ENCODE peak calls at places on chromosomes 3 and 15, in six cellular contexts. Z is left ventricle myocardium inferior, I is coronary artery, S is astrocyte of the spinal cord, U is A549, P is HFF-Myc. R is an unnamed sample.
A peak's percentile ranks its signal among the peaks of the same experiment; 100 is the strongest.

GRCh38 chr15:43150171-43150929 is 17.0 kb downstream of the TMEM62 start:
- DNase-seq in Z (no peak), I (no peak), S (peak; percentile 91), U (peak; percentile 18), P (peak; percentile 97), R (peak; percentile 78)

GRCh38 chr3:138135141-138135832 is 3.1 kb upstream of the A4GNT start:
- DNase-seq in Z (no peak), I (no peak), S (no peak), U (no peak), P (no peak), R (no peak)

GRCh38 chr3:174524203-174524602 is 334.9 kb upstream of the NAALADL2 start:
- DNase-seq in Z (no peak), I (no peak), S (no peak), U (no peak), P (no peak), R (no peak)

GRCh38 chr15:90930861-90931629 is 1.3 kb downstream of the HDDC3 start:
- DNase-seq in Z (no peak), I (no peak), S (no peak), U (no peak), P (no peak), R (no peak)

GRCh38 chr3:100105536-100105935 is 8.8 kb downstream of the FILIP1L start:
- DNase-seq in Z (no peak), I (no peak), S (peak; percentile 49), U (no peak), P (no peak), R (no peak)

GRCh38 chr3:33372218-33373081 is 67.8 kb downstream of the UBP1 start:
- DNase-seq in Z (no peak), I (no peak), S (peak; percentile 77), U (peak; percentile 29), P (no peak), R (no peak)

GRCh38 chr3:40989141-40990061 is 209.9 kb upstream of the CTNNB1 start:
- DNase-seq in Z (no peak), I (no peak), S (peak; percentile 37), U (no peak), P (no peak), R (no peak)

GRCh38 chr3:43996379-43997301 is 245.0 kb upstream of the TOPAZ1 start:
- DNase-seq in Z (no peak), I (no peak), S (peak; percentile 63), U (peak; percentile 36), P (no peak), R (no peak)

GRCh38 chr15:63982381-63982854 is 63.9 kb downstream of the DAPK2 start:
- DNase-seq in Z (no peak), I (no peak), S (no peak), U (no peak), P (no peak), R (no peak)

GRCh38 chr3:49498655-49499054 is 28.6 kb downstream of the DAG1 start:
- DNase-seq in Z (no peak), I (no peak), S (no peak), U (no peak), P (no peak), R (no peak)

GRCh38 chr15:65790692-65791334 is 1.3 kb downstream of the DENND4A start:
- DNase-seq in Z (no peak), I (no peak), S (no peak), U (peak; percentile 54), P (no peak), R (no peak)

GRCh38 chr15:82044373-82045178 is 1.2 kb downstream of the MEX3B start:
- DNase-seq in Z (peak; percentile 44), I (no peak), S (peak; percentile 82), U (peak; percentile 27), P (no peak), R (peak; percentile 42)

GRCh38 chr3:133475245-133476010 is 75.6 kb downstream of the BFSP2 start:
- DNase-seq in Z (no peak), I (no peak), S (no peak), U (no peak), P (no peak), R (no peak)

GRCh38 chr15:42171122-42171521 is 14.7 kb upstream of the PLA2G4F start:
- DNase-seq in Z (no peak), I (no peak), S (no peak), U (no peak), P (no peak), R (no peak)

GRCh38 chr15:70505411-70505919 is 257.9 kb downstream of the UACA start:
- DNase-seq in Z (no peak), I (no peak), S (peak; percentile 88), U (peak; percentile 85), P (no peak), R (peak; percentile 30)

GRCh38 chr3:71039332-71039731 is 544.2 kb downstream of the FOXP1 start:
- DNase-seq in Z (no peak), I (no peak), S (no peak), U (no peak), P (no peak), R (no peak)

GRCh38 chr3:120244834-120245225 is 40.2 kb downstream of the GPR156 start:
- DNase-seq in Z (no peak), I (no peak), S (no peak), U (no peak), P (no peak), R (no peak)

GRCh38 chr3:184565421-184566211 is 4.0 kb downstream of the EPHB3 start:
- DNase-seq in Z (no peak), I (peak; percentile 72), S (peak; percentile 86), U (peak; percentile 37), P (peak; percentile 65), R (peak; percentile 76)

GRCh38 chr15:63908986-63909385 is 75.2 kb upstream of the HERC1 start:
- DNase-seq in Z (no peak), I (no peak), S (no peak), U (no peak), P (no peak), R (no peak)

GRCh38 chr3:187042062-187042745 is 97.1 kb downstream of the RPL39L start:
- DNase-seq in Z (no peak), I (no peak), S (no peak), U (no peak), P (no peak), R (no peak)

GRCh38 chr3:143276592-143276991 is 157.0 kb downstream of the CHST2 start:
- DNase-seq in Z (no peak), I (no peak), S (no peak), U (no peak), P (no peak), R (no peak)

GRCh38 chr3:95002665-95003064 is 939.8 kb downstream of the NSUN3 start:
- DNase-seq in Z (no peak), I (no peak), S (no peak), U (no peak), P (no peak), R (no peak)

GRCh38 chr3:13782501-13782900 is 97.4 kb downstream of the WNT7A start:
- DNase-seq in Z (no peak), I (no peak), S (no peak), U (no peak), P (no peak), R (no peak)

GRCh38 chr3:151015762-151016161 is 43.2 kb upstream of the CLRN1 start:
- DNase-seq in Z (no peak), I (no peak), S (no peak), U (no peak), P (no peak), R (no peak)

GRCh38 chr3:74267583-74268184 is 346.8 kb downstream of the CNTN3 start:
- DNase-seq in Z (no peak), I (no peak), S (peak; percentile 56), U (peak; percentile 1), P (peak; percentile 12), R (peak; percentile 20)

GRCh38 chr3:153528473-153528872 is 366.4 kb downstream of the RAP2B start:
- DNase-seq in Z (no peak), I (no peak), S (no peak), U (no peak), P (no peak), R (no peak)

GRCh38 chr3:194134231-194134756 is 1.7 kb upstream of the HES1 start:
- DNase-seq in Z (peak; percentile 77), I (no peak), S (no peak), U (no peak), P (no peak), R (no peak)

GRCh38 chr3:148146947-148147346 is 550.8 kb upstream of the AGTR1 start:
- DNase-seq in Z (no peak), I (no peak), S (peak; percentile 81), U (no peak), P (peak; percentile 4), R (peak; percentile 16)

GRCh38 chr15:74173545-74174215 is at the start of gene ISLR:
- DNase-seq in Z (peak; percentile 46), I (peak; percentile 79), S (peak; percentile 75), U (no peak), P (no peak), R (no peak)

GRCh38 chr15:43135351-43135750 is 2.0 kb downstream of the TMEM62 start:
- DNase-seq in Z (no peak), I (no peak), S (no peak), U (no peak), P (no peak), R (no peak)

GRCh38 chr3:63876260-63876659 is 12.6 kb downstream of the ATXN7 start:
- DNase-seq in Z (no peak), I (no peak), S (no peak), U (no peak), P (no peak), R (no peak)

GRCh38 chr3:33047842-33048834 is 48.8 kb downstream of the GLB1 start:
- DNase-seq in Z (no peak), I (no peak), S (no peak), U (no peak), P (no peak), R (no peak)

GRCh38 chr3:71949403-71949802 is 164.5 kb upstream of the PROK2 start:
- DNase-seq in Z (no peak), I (no peak), S (no peak), U (no peak), P (no peak), R (no peak)

GRCh38 chr15:34610388-34610787 is 26.9 kb upstream of the GOLGA8B start:
- DNase-seq in Z (no peak), I (no peak), S (no peak), U (peak; percentile 15), P (no peak), R (no peak)
- TF ChIP-seq CTCF in Z (peak; percentile 48), I (no peak), S (peak; percentile 31), U (no peak), P (no peak), R (peak; percentile 59)

DNA sequence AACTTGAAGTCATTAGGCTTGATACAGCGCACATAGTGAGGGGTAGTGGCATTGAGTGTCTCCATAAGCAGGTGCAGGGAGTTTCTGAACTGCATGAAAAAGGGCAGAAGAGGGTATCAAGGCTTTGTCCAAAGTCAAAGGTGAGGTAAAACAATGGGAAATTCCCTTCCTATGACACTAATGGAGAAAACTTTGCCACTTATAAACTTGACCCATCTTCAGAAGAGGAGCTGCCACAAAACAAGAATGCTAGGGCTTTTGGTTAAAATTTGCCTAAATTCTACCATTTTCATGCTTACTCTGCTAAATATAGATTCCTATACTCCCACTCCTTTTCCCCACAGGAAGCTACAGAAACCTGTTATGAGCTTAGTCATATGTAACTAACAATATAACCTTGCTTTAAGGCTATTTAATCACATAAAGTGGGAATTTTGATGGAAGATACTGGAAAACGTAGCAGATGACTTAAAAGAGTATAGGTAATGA is 87.5 kb upstream of the MYO5C start:
- DNase-seq in Z (no peak), I (no peak), S (no peak), U (no peak), P (no peak), R (no peak)
- H3K4me3 ChIP-seq in Z (no peak overlapping the region), I (no peak overlapping the region), S (no peak overlapping the region), U (no peak overlapping the region), P (no peak overlapping the region), R (no peak overlapping the region)

GRCh38 chr3:130242850-130243569 is 102.5 kb upstream of the COL6A5 start:
- DNase-seq in Z (no peak), I (no peak), S (no peak), U (no peak), P (no peak), R (no peak)
- TF ChIP-seq CTCF in Z (peak; percentile 29), I (no peak), S (no peak), U (no peak), P (peak; percentile 23), R (peak; percentile 25)

GRCh38 chr3:197354195-197355059 is 56.0 kb upstream of the DLG1 start:
- DNase-seq in Z (peak; percentile 61), I (no peak), S (peak; percentile 61), U (no peak), P (no peak), R (peak; percentile 49)
- H3K4me3 ChIP-seq in Z (peak overlapping the region; percentile 25), I (peak overlapping the region; percentile 37), S (no peak overlapping the region), U (no peak overlapping the region), P (peak overlapping the region; percentile 3), R (peak overlapping the region; percentile 38)